ENCODE peak calls at places on chromosomes 11 and 22, in nine cellular contexts. D is AG08395, A is ELF-1, E is body of pancreas, H is adrenal gland, L is AG04450, U is endodermal cell, C is activated gamma-delta T cell treated with Interleukin-2 at 50 U/mL for 16 hours, N is Calu3. Z is an unnamed sample.

GRCh38 chr11:1281326-1281973 is 28.0 kb downstream of the TOLLIP start:
- DNase-seq in D (peak; percentile 19), A (no peak), E (no peak), H (no peak), L (no peak), U (no peak), C (no peak), N (no peak), Z (peak; percentile 40)

GRCh38 chr11:61776561-61777075 is 15.8 kb downstream of the TMEM258 start:
- DNase-seq in D (peak; percentile 85), A (peak; percentile 90), E (peak; percentile 78), H (peak; percentile 80), L (peak; percentile 45), U (peak; percentile 94), C (peak; percentile 61), N (peak; percentile 84), Z (peak; percentile 93)

GRCh38 chr11:32893947-32894827 is 1.6 kb downstream of the QSER1 start:
- DNase-seq in D (peak; percentile 62), A (peak; percentile 78), E (peak; percentile 49), H (peak; percentile 38), L (peak; percentile 66), U (peak; percentile 71), C (no peak), N (peak; percentile 54), Z (peak; percentile 82)

GRCh38 chr22:45223304-45224117 is 17.2 kb downstream of the KIAA0930 start:
- DNase-seq in D (no peak), A (no peak), E (no peak), H (peak; percentile 7), L (no peak), U (peak; percentile 38), C (no peak), N (no peak), Z (no peak)

GRCh38 chr11:28289444-28289843 is 181.3 kb downstream of the METTL15 start:
- DNase-seq in D (no peak), A (no peak), E (no peak), H (no peak), L (no peak), U (no peak), C (no peak), N (no peak), Z (no peak)

GRCh38 chr11:90252053-90252452 is 29.2 kb upstream of the CHORDC1 start:
- DNase-seq in D (no peak), A (no peak), E (no peak), H (no peak), L (no peak), U (no peak), C (no peak), N (no peak), Z (no peak)

GRCh38 chr11:70536051-70536877 is 137.9 kb downstream of the CTTN start:
- DNase-seq in D (no peak), A (no peak), E (no peak), H (no peak), L (no peak), U (no peak), C (no peak), N (no peak), Z (no peak)

GRCh38 chr22:31892080-31892433 is 52.3 kb upstream of the YWHAH start:
- DNase-seq in D (no peak), A (no peak), E (no peak), H (no peak), L (no peak), U (no peak), C (no peak), N (no peak), Z (no peak)

GRCh38 chr11:106691807-106692365 is 326.4 kb downstream of the GUCY1A2 start:
- DNase-seq in D (no peak), A (no peak), E (no peak), H (no peak), L (peak; percentile 24), U (no peak), C (no peak), N (no peak), Z (no peak)

GRCh38 chr11:44333271-44334218 is 23.6 kb upstream of the ALX4 start:
- DNase-seq in D (no peak), A (no peak), E (no peak), H (no peak), L (no peak), U (no peak), C (no peak), N (no peak), Z (no peak)

GRCh38 chr11:130633466-130633865 is 185.0 kb downstream of the ADAMTS15 start:
- DNase-seq in D (no peak), A (no peak), E (no peak), H (no peak), L (no peak), U (no peak), C (no peak), N (no peak), Z (no peak)

GRCh38 chr11:130858215-130858614 is 58.1 kb downstream of the SNX19 start:
- DNase-seq in D (no peak), A (no peak), E (peak; percentile 56), H (no peak), L (no peak), U (no peak), C (no peak), N (no peak), Z (no peak)

GRCh38 chr11:120108154-120108784 is 29.6 kb downstream of the TRIM29 start:
- DNase-seq in D (peak; percentile 92), A (peak; percentile 88), E (peak; percentile 75), H (peak; percentile 69), L (peak; percentile 8), U (peak; percentile 94), C (peak; percentile 50), N (peak; percentile 75), Z (peak; percentile 95)

GRCh38 chr11:6481924-6482275 is 599 bp downstream of the TIMM10B start:
- DNase-seq in D (no peak), A (no peak), E (no peak), H (no peak), L (no peak), U (peak; percentile 57), C (no peak), N (no peak), Z (no peak)

GRCh38 chr22:45832180-45832579 is 144.8 kb downstream of the WNT7B start:
- DNase-seq in D (no peak), A (peak; percentile 53), E (no peak), H (no peak), L (no peak), U (peak; percentile 74), C (no peak), N (no peak), Z (no peak)

GRCh38 chr22:28137036-28137435 is 218.0 kb upstream of the PITPNB start:
- DNase-seq in D (no peak), A (peak; percentile 15), E (no peak), H (no peak), L (no peak), U (peak; percentile 73), C (no peak), N (no peak), Z (no peak)

GRCh38 chr11:115488945-115489344 is 15.3 kb downstream of the CADM1 start:
- DNase-seq in D (no peak), A (no peak), E (no peak), H (no peak), L (peak; percentile 59), U (no peak), C (no peak), N (no peak), Z (no peak)

GRCh38 chr22:44746836-44747519 is 5.4 kb upstream of the ARHGAP8 start:
- DNase-seq in D (no peak), A (peak; percentile 67), E (peak; percentile 50), H (peak; percentile 65), L (no peak), U (peak; percentile 76), C (no peak), N (peak; percentile 34), Z (no peak)